ENCODE peak calls at places on chromosomes 5 and 9, in nine cellular contexts. L, C, O, T, A, X, Z, B and W are unnamed samples. For H3K4me1, the result is how much of the 10 kb centered on the place peaks cover.

GRCh38 chr9:127154390-127155191 is 32.2 kb upstream of the ANGPTL2 start:
- DNase-seq in L (no peak), C (peak), O (peak), T (peak), A (no peak), X (no peak), Z (peak), B (no peak), W (peak)

GRCh38 chr5:88883059-88883565 is at the start of gene MEF2C:
- DNase-seq in L (peak), C (peak), O (peak), T (peak), A (peak), X (peak), Z (peak), B (peak), W (peak)

GRCh38 chr9:95778957-95779356 is 96.5 kb upstream of the ERCC6L2 start:
- DNase-seq in L (no peak), C (peak), O (no peak), T (peak), A (no peak), X (no peak), Z (peak), B (no peak), W (no peak)

GRCh38 chr9:133119461-133120342 is 1.3 kb downstream of the RALGDS start:
- DNase-seq in L (no peak), C (no peak), O (no peak), T (peak), A (peak), X (no peak), Z (peak), B (no peak), W (no peak)

GRCh38 chr9:137454145-137454505 is 5.0 kb downstream of the NSMF start:
- DNase-seq in L (no peak), C (no peak), O (peak), T (peak), A (no peak), X (peak), Z (peak), B (peak), W (peak)

GRCh38 chr5:112308608-112309007 is 110.5 kb downstream of the EPB41L4A start:
- DNase-seq in L (no peak), C (no peak), O (no peak), T (no peak), A (no peak), X (no peak), Z (no peak), B (no peak), W (no peak)

GRCh38 chr9:133371261-133371711 is 4.6 kb downstream of the SURF4 start:
- DNase-seq in L (no peak), C (no peak), O (no peak), T (no peak), A (no peak), X (peak), Z (no peak), B (no peak), W (no peak)

GRCh38 chr9:134360897-134361296 is 34.6 kb downstream of the RXRA start:
- DNase-seq in L (no peak), C (no peak), O (peak), T (peak), A (peak), X (no peak), Z (no peak), B (no peak), W (peak)

GRCh38 chr5:80481019-80481893 is 6.6 kb upstream of the FAM151B start:
- DNase-seq in L (peak), C (no peak), O (no peak), T (no peak), A (peak), X (no peak), Z (no peak), B (no peak), W (no peak)

GRCh38 chr5:143440448-143441102 is 37.1 kb upstream of the NR3C1 start:
- DNase-seq in L (no peak), C (no peak), O (no peak), T (no peak), A (no peak), X (no peak), Z (no peak), B (no peak), W (no peak)

GRCh38 chr5:79759436-79759835 is 69.8 kb downstream of the CMYA5 start:
- DNase-seq in L (no peak), C (no peak), O (no peak), T (no peak), A (peak), X (no peak), Z (no peak), B (no peak), W (no peak)

GRCh38 chr5:156414381-156414780 is 87.4 kb downstream of the SGCD start:
- DNase-seq in L (no peak), C (no peak), O (no peak), T (no peak), A (no peak), X (no peak), Z (no peak), B (no peak), W (no peak)

GRCh38 chr9:107989099-107989498 is 499.5 kb upstream of the KLF4 start:
- DNase-seq in L (no peak), C (no peak), O (no peak), T (no peak), A (no peak), X (no peak), Z (no peak), B (no peak), W (no peak)

GRCh38 chr5:7827602-7828001 is 23.3 kb downstream of the CFAP90 start:
- DNase-seq in L (no peak), C (no peak), O (no peak), T (no peak), A (no peak), X (no peak), Z (no peak), B (no peak), W (no peak)

GRCh38 chr5:134371834-134372340 is 518 bp downstream of the UBE2B start:
- DNase-seq in L (no peak), C (peak), O (peak), T (peak), A (peak), X (peak), Z (peak), B (peak), W (peak)

GRCh38 chr5:152380415-152381123 is 24.5 kb downstream of the NMUR2 start:
- DNase-seq in L (no peak), C (no peak), O (no peak), T (no peak), A (no peak), X (no peak), Z (no peak), B (no peak), W (no peak)

GRCh38 chr9:127537792-127538191 is 74.3 kb upstream of the STXBP1 start:
- DNase-seq in L (no peak), C (no peak), O (no peak), T (no peak), A (peak), X (no peak), Z (no peak), B (no peak), W (no peak)

GRCh38 chr9:100581661-100582060 is 3.8 kb downstream of the CAVIN4 start:
- DNase-seq in L (no peak), C (no peak), O (no peak), T (no peak), A (no peak), X (no peak), Z (no peak), B (no peak), W (no peak)

GRCh38 chr5:60487466-60487865 is 212.5 kb downstream of the DEPDC1B start:
- DNase-seq in L (no peak), C (no peak), O (no peak), T (no peak), A (peak), X (no peak), Z (no peak), B (no peak), W (no peak)

GRCh38 chr5:179114756-179115155 is 54.6 kb downstream of the ZNF354C start:
- DNase-seq in L (no peak), C (peak), O (peak), T (no peak), A (no peak), X (peak), Z (no peak), B (no peak), W (no peak)

GRCh38 chr5:56050566-56051292 is 56.0 kb upstream of the IL6ST start:
- DNase-seq in L (no peak), C (no peak), O (no peak), T (no peak), A (no peak), X (no peak), Z (no peak), B (no peak), W (no peak)

GRCh38 chr9:85067792-85068191 is 398.3 kb downstream of the NTRK2 start:
- DNase-seq in L (no peak), C (no peak), O (no peak), T (no peak), A (no peak), X (no peak), Z (no peak), B (no peak), W (no peak)

GRCh38 chr9:72362118-72362531 is 2.9 kb downstream of the ZFAND5 start:
- DNase-seq in L (no peak), C (no peak), O (no peak), T (no peak), A (peak), X (no peak), Z (no peak), B (no peak), W (no peak)

GRCh38 chr9:124835026-124835501 is 18.2 kb upstream of the WDR38 start:
- DNase-seq in L (no peak), C (peak), O (no peak), T (peak), A (peak), X (no peak), Z (peak), B (no peak), W (peak)

GRCh38 chr9:128125575-128126354 is 1.8 kb downstream of the PTGES2 start:
- DNase-seq in L (no peak), C (no peak), O (peak), T (peak), A (no peak), X (peak), Z (peak), B (no peak), W (no peak)

GRCh38 chr5:12023614-12024241 is 119.5 kb upstream of the CTNND2 start:
- DNase-seq in L (no peak), C (no peak), O (no peak), T (no peak), A (peak), X (no peak), Z (no peak), B (peak), W (no peak)

GRCh38 chr5:139461698-139462097 is 845 bp downstream of the ECSCR start:
- DNase-seq in L (no peak), C (no peak), O (peak), T (no peak), A (peak), X (no peak), Z (no peak), B (no peak), W (no peak)

GRCh38 chr5:33105521-33105941 is 335.2 kb upstream of the TARS1 start:
- DNase-seq in L (no peak), C (no peak), O (no peak), T (no peak), A (peak), X (no peak), Z (no peak), B (no peak), W (no peak)

GRCh38 chr5:68656936-68657857 is 436.6 kb upstream of the SLC30A5 start:
- DNase-seq in L (no peak), C (no peak), O (no peak), T (no peak), A (peak), X (no peak), Z (no peak), B (no peak), W (no peak)

GRCh38 chr9:104319198-104319597 is 184.9 kb upstream of the OR13F1 start:
- DNase-seq in L (no peak), C (no peak), O (no peak), T (no peak), A (no peak), X (no peak), Z (no peak), B (no peak), W (no peak)

GRCh38 chr5:66197764-66198405 is 53.8 kb downstream of the SREK1 start:
- DNase-seq in L (no peak), C (no peak), O (no peak), T (no peak), A (no peak), X (no peak), Z (no peak), B (no peak), W (no peak)

GRCh38 chr9:131299346-131299745 is 9.8 kb downstream of the PLPP7 start:
- DNase-seq in L (no peak), C (no peak), O (no peak), T (peak), A (no peak), X (no peak), Z (peak), B (no peak), W (no peak)

GRCh38 chr5:231661-232060 is 13.5 kb downstream of the SDHA start:
- DNase-seq in L (no peak), C (no peak), O (no peak), T (no peak), A (no peak), X (no peak), Z (no peak), B (no peak), W (no peak)

GRCh38 chr5:181161534-181162175 is 14.3 kb downstream of the OR2V2 start:
- DNase-seq in L (no peak), C (no peak), O (no peak), T (no peak), A (no peak), X (no peak), Z (no peak), B (no peak), W (no peak)

DNA sequence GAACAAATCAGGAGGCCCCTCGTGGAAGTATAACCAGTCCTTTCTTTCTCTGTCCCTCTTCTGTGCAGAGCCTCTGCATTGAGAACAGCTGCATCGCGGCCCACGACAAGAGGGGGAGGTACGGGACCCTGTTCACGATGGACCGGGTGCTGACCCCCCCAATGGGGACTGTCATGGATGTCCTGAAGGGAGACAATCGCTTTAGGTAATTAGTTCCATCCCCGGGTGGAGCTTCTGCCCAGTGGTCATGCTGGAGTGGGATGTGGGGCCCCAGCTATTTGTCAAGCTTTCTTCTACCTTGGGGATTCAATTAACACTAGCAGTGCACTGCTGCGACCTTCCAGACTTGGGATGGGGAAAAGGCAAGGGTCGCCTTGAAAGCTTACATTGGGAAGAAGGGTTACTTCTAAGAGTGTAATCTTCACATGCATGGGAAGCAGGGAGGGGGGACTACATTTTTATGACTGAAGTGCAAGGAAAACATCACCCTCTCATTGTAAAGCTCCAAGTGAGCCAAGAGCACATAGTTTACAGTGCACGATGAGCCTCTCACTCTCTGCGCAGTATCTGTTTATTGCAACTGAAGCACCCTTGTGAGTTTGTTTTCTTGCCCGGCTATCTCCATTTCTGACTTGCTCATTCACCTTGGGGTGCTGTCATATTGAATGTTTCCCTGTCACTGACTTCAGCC is 27.0 kb downstream of the TGFBI start:
- DNase-seq in L (no peak), C (no peak), O (peak), T (no peak), A (no peak), X (peak), Z (no peak), B (no peak), W (no peak)
- H3K4me1 ChIP-seq in L (under half), C (under half), O (under half), T (under half), A (under half), X (under half), Z (under half), B (under half), W (under half)

GRCh38 chr9:69758981-69759477 is 782 bp downstream of the PTAR1 start:
- DNase-seq in L (no peak), C (no peak), O (no peak), T (no peak), A (no peak), X (no peak), Z (no peak), B (peak), W (no peak)

GRCh38 chr9:69755205-69755604 is 4.6 kb downstream of the PTAR1 start:
- DNase-seq in L (no peak), C (no peak), O (no peak), T (no peak), A (no peak), X (no peak), Z (no peak), B (no peak), W (no peak)

GRCh38 chr9:69759478-69760277 is at the start of gene PTAR1:
- DNase-seq in L (peak), C (peak), O (peak), T (peak), A (peak), X (peak), Z (peak), B (peak), W (peak)

GRCh38 chr9:69760278-69760610 is 433 bp upstream of the PTAR1 start:
- DNase-seq in L (no peak), C (no peak), O (no peak), T (no peak), A (no peak), X (no peak), Z (no peak), B (no peak), W (no peak)

GRCh38 chr9:69758001-69758730 is 1.6 kb downstream of the PTAR1 start:
- DNase-seq in L (no peak), C (no peak), O (no peak), T (no peak), A (no peak), X (no peak), Z (no peak), B (no peak), W (no peak)
- H3K4me1 ChIP-seq in L (under half), C (under half), O (under half), T (under half), A (under half), X (under half), Z (under half), B (under half), W (under half)

DNA sequence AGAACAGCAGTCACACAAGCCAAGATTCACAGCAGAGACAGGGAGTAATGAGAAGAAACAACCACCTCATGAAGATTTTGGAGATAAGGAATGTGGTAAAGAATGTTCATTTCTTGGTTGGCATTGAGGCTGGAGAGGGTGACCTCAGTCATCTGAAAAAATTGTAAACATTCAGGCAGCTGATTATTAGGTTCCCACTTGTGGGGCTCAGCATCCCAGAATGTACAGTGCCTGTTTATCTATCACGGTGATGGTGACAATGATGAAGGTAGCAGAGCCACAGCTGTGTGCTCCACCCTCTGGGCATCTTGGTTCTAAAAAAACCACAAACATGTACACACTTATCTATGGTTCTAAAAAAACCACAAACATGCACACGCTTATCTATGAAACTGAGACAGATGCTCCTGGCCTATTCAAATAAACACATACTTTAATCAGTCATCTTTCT is 143.9 kb upstream of the MOCS2 start:
- DNase-seq in L (no peak), C (no peak), O (no peak), T (no peak), A (peak), X (no peak), Z (no peak), B (no peak), W (no peak)
- H3K4me1 ChIP-seq in L (under half), C (under half), O (under half), T (under half), A (half or more), X (under half), Z (under half), B (under half), W (under half)

GRCh38 chr5:57841671-57842375 is 359.2 kb upstream of the ACTBL2 start:
- DNase-seq in L (peak), C (no peak), O (no peak), T (no peak), A (peak), X (no peak), Z (no peak), B (peak), W (no peak)
- H3K4me1 ChIP-seq in L (half or more), C (under half), O (under half), T (under half), A (half or more), X (under half), Z (under half), B (under half), W (under half)

GRCh38 chr9:88990721-88991065 is 575 bp upstream of the S1PR3 start:
- DNase-seq in L (no peak), C (no peak), O (no peak), T (peak), A (no peak), X (no peak), Z (no peak), B (no peak), W (no peak)
- H3K4me1 ChIP-seq in L (under half), C (under half), O (under half), T (under half), A (under half), X (half or more), Z (under half), B (under half), W (under half)